ENCODE peak calls at places on chromosomes 2 and 18, in seven cellular contexts. P, F, U, C, N, W and E are unnamed samples.

GRCh38 chr2:8303322-8303832 is 378.5 kb upstream of the ID2 start:
- DNase-seq in P (peak; percentile 82), F (no peak), U (no peak), C (no peak), N (peak; percentile 60), W (peak; percentile 84), E (no peak)

GRCh38 chr2:7384773-7385349 is 467.6 kb downstream of the RNF144A start:
- DNase-seq in P (no peak), F (no peak), U (no peak), C (no peak), N (no peak), W (no peak), E (no peak)

GRCh38 chr2:211203986-211204385 is 647.6 kb downstream of the CPS1 start:
- DNase-seq in P (no peak), F (no peak), U (no peak), C (no peak), N (no peak), W (no peak), E (no peak)

GRCh38 chr2:53913721-53914120 is 54.0 kb upstream of the GPR75 start:
- DNase-seq in P (no peak), F (no peak), U (no peak), C (no peak), N (no peak), W (no peak), E (no peak)

GRCh38 chr2:64212346-64212745 is 68.1 kb upstream of the PELI1 start:
- DNase-seq in P (peak; percentile 33), F (no peak), U (no peak), C (no peak), N (no peak), W (no peak), E (no peak)

GRCh38 chr2:158174956-158175355 is 73.3 kb downstream of the UPP2 start:
- DNase-seq in P (no peak), F (no peak), U (no peak), C (no peak), N (no peak), W (no peak), E (no peak)

GRCh38 chr2:171564463-171564862 is 42.2 kb downstream of the CYBRD1 start:
- DNase-seq in P (no peak), F (no peak), U (no peak), C (peak; percentile 16), N (no peak), W (no peak), E (no peak)

GRCh38 chr2:216583606-216584005 is 49.6 kb upstream of the IGFBP2 start:
- DNase-seq in P (no peak), F (no peak), U (no peak), C (no peak), N (no peak), W (no peak), E (no peak)

GRCh38 chr2:105102963-105103421 is 65.1 kb downstream of the MRPS9 start:
- DNase-seq in P (no peak), F (no peak), U (peak; percentile 85), C (no peak), N (no peak), W (no peak), E (peak; percentile 84)

GRCh38 chr2:16105664-16106281 is 165.4 kb downstream of the MYCN start:
- DNase-seq in P (no peak), F (no peak), U (peak; percentile 20), C (peak; percentile 70), N (peak; percentile 30), W (no peak), E (no peak)

GRCh38 chr2:12059616-12060441 is 313.4 kb downstream of the LPIN1 start:
- DNase-seq in P (no peak), F (no peak), U (no peak), C (no peak), N (no peak), W (no peak), E (peak; percentile 25)

GRCh38 chr2:73984203-73984921 is at the start of gene TET3:
- DNase-seq in P (no peak), F (peak; percentile 70), U (peak; percentile 76), C (peak; percentile 81), N (peak; percentile 67), W (peak; percentile 85), E (no peak)

GRCh38 chr2:95306306-95306895 is 9.3 kb downstream of the KCNIP3 start:
- DNase-seq in P (no peak), F (no peak), U (no peak), C (no peak), N (no peak), W (no peak), E (no peak)

GRCh38 chr18:40555914-40556313 is 1399.1 kb upstream of the PIK3C3 start:
- DNase-seq in P (no peak), F (no peak), U (no peak), C (peak; percentile 9), N (no peak), W (no peak), E (no peak)

GRCh38 chr18:35040638-35040987 is 600 bp upstream of the MAPRE2 start:
- DNase-seq in P (no peak), F (no peak), U (no peak), C (no peak), N (no peak), W (no peak), E (no peak)

GRCh38 chr2:235083822-235084221 is 132.0 kb downstream of the SH3BP4 start:
- DNase-seq in P (no peak), F (no peak), U (no peak), C (no peak), N (no peak), W (no peak), E (no peak)

GRCh38 chr18:9737814-9738160 is 29.7 kb downstream of the RAB31 start:
- DNase-seq in P (no peak), F (peak; percentile 47), U (no peak), C (peak; percentile 44), N (no peak), W (no peak), E (no peak)

GRCh38 chr18:48139427-48140347 is 209.2 kb upstream of the SMAD2 start:
- DNase-seq in P (no peak), F (peak; percentile 86), U (peak; percentile 46), C (no peak), N (peak; percentile 92), W (peak; percentile 82), E (no peak)

GRCh38 chr2:200406379-200406778 is 99.9 kb downstream of the SPATS2L start:
- DNase-seq in P (no peak), F (no peak), U (no peak), C (no peak), N (no peak), W (no peak), E (no peak)

DNA sequence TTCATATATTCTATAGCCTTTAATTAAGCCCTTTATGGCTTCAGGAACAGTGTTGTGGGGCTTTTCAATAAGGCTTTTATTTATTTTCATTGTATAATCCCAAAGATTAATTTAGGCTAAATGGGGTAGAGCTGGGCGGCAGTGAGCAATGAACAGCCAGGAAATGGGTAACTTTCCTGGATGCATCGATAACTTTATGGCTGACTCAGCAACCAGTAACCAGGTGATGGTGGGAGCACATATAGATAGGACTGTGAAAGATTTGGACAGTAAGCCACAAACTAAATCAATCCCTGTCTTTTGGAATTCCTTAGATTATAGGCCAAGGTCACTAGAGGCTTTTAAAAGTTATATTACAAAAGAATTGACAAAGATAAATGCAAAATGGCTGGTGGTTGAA is 1260.6 kb upstream of the CELF4 start:
- DNase-seq in P (no peak), F (no peak), U (no peak), C (no peak), N (no peak), W (no peak), E (no peak)
- TF ChIP-seq CTCF in P (no peak), F (no peak), U (no peak), C (no peak), N (no peak), W (no peak), E (no peak)

GRCh38 chr2:190978389-190979053 is 35.5 kb downstream of the STAT1 start:
- DNase-seq in P (no peak), F (no peak), U (no peak), C (no peak), N (no peak), W (no peak), E (no peak)

GRCh38 chr2:190980630-190981214 is 33.2 kb downstream of the STAT1 start:
- DNase-seq in P (no peak), F (no peak), U (no peak), C (no peak), N (no peak), W (no peak), E (no peak)

GRCh38 chr2:190982263-190983034 is 31.5 kb downstream of the STAT1 start:
- DNase-seq in P (no peak), F (no peak), U (no peak), C (no peak), N (no peak), W (no peak), E (no peak)

GRCh38 chr2:190981733-190982132 is 32.2 kb downstream of the STAT1 start:
- DNase-seq in P (no peak), F (no peak), U (no peak), C (no peak), N (no peak), W (no peak), E (no peak)

DNA sequence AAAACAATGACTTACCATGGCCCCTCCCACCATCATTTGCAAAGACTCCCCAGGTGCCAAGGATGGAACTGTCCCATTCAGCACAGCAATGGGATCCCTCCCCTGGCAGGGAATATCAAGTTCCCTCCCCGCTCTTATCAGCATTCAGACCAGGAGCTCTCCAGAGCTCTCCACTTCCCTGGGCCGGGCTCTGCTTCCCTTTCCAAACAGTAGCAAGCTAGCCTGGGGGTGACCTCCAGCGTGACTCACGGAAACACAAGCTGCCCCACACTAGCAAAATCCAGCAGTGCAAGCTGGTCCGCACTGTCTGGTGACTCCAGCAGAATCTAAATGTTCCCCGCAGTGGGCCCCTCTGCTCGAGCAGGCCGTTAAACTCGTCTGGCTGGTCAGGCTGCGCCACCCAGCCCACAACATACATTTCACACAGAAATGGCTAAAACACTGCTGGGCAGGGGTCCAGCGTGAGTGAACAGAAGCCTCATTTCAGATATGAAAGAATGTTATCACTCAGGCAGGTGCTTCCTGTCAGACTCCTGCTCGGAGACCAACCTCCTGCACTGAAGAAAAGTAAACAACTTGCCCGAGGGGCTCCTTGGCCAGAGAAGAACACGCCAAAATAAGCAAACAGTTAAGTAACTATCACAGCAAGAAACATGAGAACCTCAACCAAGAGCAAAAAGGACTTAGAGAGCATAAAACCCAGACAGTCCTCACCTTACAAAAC is 33.9 kb downstream of the STAT1 start:
- DNase-seq in P (peak; percentile 55), F (peak; percentile 86), U (peak; percentile 79), C (peak; percentile 88), N (peak; percentile 74), W (peak; percentile 86), E (no peak)
- H3K27ac ChIP-seq in P (peak overlapping the region; percentile 40), F (peak overlapping the region; percentile 54), U (peak overlapping the region; percentile 87), C (peak overlapping the region; percentile 66), N (peak overlapping the region; percentile 52), W (peak overlapping the region; percentile 77), E (no peak overlapping the region)

DNA sequence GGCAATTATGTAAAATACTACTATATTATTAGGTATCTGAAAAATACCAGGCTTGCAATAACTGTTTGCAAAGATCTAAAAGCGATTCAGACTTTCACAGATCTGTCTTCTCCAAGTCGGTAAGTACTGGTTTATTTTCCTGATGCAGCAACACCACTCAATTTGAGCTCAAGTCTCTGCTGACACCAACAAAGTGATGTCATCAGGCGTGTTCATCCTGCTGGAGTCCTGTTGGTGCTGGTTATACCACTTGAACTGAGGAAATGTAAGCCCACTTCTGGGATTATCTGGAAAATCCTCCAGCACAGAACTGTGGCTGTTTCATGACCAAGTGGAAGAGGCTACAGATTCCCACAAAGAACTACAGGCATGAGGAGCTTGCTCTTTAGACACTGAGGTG is 267.6 kb downstream of the BCL2 start:
- DNase-seq in P (no peak), F (no peak), U (no peak), C (no peak), N (no peak), W (no peak), E (no peak)
- TF ChIP-seq CTCF in P (no peak), F (no peak), U (no peak), C (no peak), N (no peak), W (no peak), E (no peak)

GRCh38 chr2:210162466-210163124 is 8.6 kb downstream of the KANSL1L start:
- DNase-seq in P (no peak), F (no peak), U (no peak), C (no peak), N (no peak), W (no peak), E (no peak)
- H3K27ac ChIP-seq in P (peak overlapping the region; percentile 99), F (no peak overlapping the region), U (no peak overlapping the region), C (peak overlapping the region; percentile 9), N (no peak overlapping the region), W (no peak overlapping the region), E (no peak overlapping the region)